ENCODE peak calls at places on chromosomes 11 and 22, in four cellular contexts. P is heart right ventricle, J is tibial artery, H is lower lobe of right lung. L is an unnamed sample.
A peak's percentile ranks its signal among the peaks of the same experiment; 100 is the strongest.

GRCh38 chr22:20031732-20032406 is 11.0 kb downstream of the TANGO2 start:
- DNase-seq in P (no peak), J (no peak), H (no peak), L (no peak)

GRCh38 chr11:18676803-18677202 is 21.8 kb upstream of the TMEM86A start:
- DNase-seq in P (no peak), J (no peak), H (no peak), L (no peak)

GRCh38 chr11:129372609-129373488 is 2.8 kb upstream of the BARX2 start:
- DNase-seq in P (no peak), J (no peak), H (peak; percentile 24), L (no peak)

GRCh38 chr11:8086001-8086479 is 5.0 kb downstream of the TUB start:
- DNase-seq in P (peak; percentile 29), J (no peak), H (no peak), L (no peak)

GRCh38 chr11:73085189-73085875 is 56.8 kb downstream of the FCHSD2 start:
- DNase-seq in P (peak; percentile 17), J (no peak), H (no peak), L (no peak)

GRCh38 chr11:123195182-123196059 is at the start of gene CLMP:
- DNase-seq in P (no peak), J (peak; percentile 58), H (no peak), L (peak; percentile 45)

GRCh38 chr11:72696866-72697428 is 22.7 kb upstream of the PDE2A start:
- DNase-seq in P (no peak), J (no peak), H (no peak), L (no peak)

GRCh38 chr11:113090716-113091577 is 129.7 kb downstream of the NCAM1 start:
- DNase-seq in P (no peak), J (no peak), H (no peak), L (no peak)

GRCh38 chr22:44127353-44127752 is 53.4 kb upstream of the PARVG start:
- DNase-seq in P (peak; percentile 41), J (peak; percentile 35), H (peak; percentile 41), L (no peak)

GRCh38 chr11:83092488-83093384 is 21.0 kb upstream of the RAB30 start:
- DNase-seq in P (no peak), J (no peak), H (no peak), L (no peak)

GRCh38 chr11:1434941-1435340 is 45.2 kb downstream of the BRSK2 start:
- DNase-seq in P (no peak), J (no peak), H (no peak), L (no peak)

GRCh38 chr22:34000879-34001526 is 80.7 kb upstream of the LARGE1 start:
- DNase-seq in P (no peak), J (no peak), H (no peak), L (no peak)

GRCh38 chr11:94500181-94500580 is 6.4 kb downstream of the ANKRD49 start:
- DNase-seq in P (no peak), J (no peak), H (no peak), L (no peak)

GRCh38 chr11:126337472-126338241 is 17.8 kb upstream of the ST3GAL4 start:
- DNase-seq in P (no peak), J (peak; percentile 18), H (no peak), L (no peak)

GRCh38 chr11:114262681-114263509 is 33.3 kb upstream of the NNMT start:
- DNase-seq in P (peak; percentile 43), J (no peak), H (no peak), L (no peak)

GRCh38 chr11:59822989-59823566 is 12.5 kb upstream of the MRPL16 start:
- DNase-seq in P (peak; percentile 52), J (no peak), H (no peak), L (no peak)

GRCh38 chr11:44097821-44098220 is 2.3 kb downstream of the EXT2 start:
- DNase-seq in P (no peak), J (no peak), H (no peak), L (no peak)

DNA sequence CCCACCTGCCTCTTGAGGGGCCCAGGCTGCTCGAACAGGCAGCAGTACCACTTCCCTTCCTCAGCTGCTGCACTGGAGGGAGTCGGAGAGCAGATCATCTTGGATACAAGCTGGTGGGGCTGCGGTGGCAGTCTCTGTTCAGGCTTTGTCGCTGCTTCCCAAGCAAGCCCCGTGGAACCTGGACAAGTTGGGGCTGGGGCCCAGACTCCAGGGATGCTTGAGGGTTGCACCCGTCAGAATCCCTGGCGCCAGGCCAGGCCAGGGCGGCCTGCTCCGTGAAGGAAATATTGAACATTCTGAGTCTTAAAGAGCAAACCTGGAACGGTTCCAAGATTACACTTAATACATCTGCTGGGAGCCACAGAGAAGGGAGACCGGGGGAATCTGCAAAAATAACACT is 310.1 kb upstream of the SORL1-AS1 start:
- DNase-seq in P (no peak), J (no peak), H (no peak), L (no peak)
- H3K4me1 ChIP-seq in P (no peaks in the 10 kb centered on the region), J (peaks cover 4% of the 10 kb centered on the region), H (no peaks in the 10 kb centered on the region), L (no peaks in the 10 kb centered on the region)

GRCh38 chr11:35146074-35146521 is 7.1 kb downstream of the CD44 start:
- DNase-seq in P (no peak), J (no peak), H (no peak), L (no peak)

GRCh38 chr11:35144811-35145210 is 5.8 kb downstream of the CD44 start:
- DNase-seq in P (no peak), J (no peak), H (no peak), L (peak; percentile 81)

GRCh38 chr11:35144103-35144741 is 5.3 kb downstream of the CD44 start:
- DNase-seq in P (no peak), J (no peak), H (no peak), L (peak; percentile 78)

GRCh38 chr11:35146711-35147110 is 7.7 kb downstream of the CD44 start:
- DNase-seq in P (no peak), J (no peak), H (no peak), L (no peak)

GRCh38 chr11:35145249-35145648 is 6.3 kb downstream of the CD44 start:
- DNase-seq in P (no peak), J (no peak), H (no peak), L (peak; percentile 92)
- H3K4me1 ChIP-seq in P (no peaks in the 10 kb centered on the region), J (no peaks in the 10 kb centered on the region), H (peaks cover 91% of the 10 kb centered on the region), L (peaks cover 70% of the 10 kb centered on the region)

DNA sequence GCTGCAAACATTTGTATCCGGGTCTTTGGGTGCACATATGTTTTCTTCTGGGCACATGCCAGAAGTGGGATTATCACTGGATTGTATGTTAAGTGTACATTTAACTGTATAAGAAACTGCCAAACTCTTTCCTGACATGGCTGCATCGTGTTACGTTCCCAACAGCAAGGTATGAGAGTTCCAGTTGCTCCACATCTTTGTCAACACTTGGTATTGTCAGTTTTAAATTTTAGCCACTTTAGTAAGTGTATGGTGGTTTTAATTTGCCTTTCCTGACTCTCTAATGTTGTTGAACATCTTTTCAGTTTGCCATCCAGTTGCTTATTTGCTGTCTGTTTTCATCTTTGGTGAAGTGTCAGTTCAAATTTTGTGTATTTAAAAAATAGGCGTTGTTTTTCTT is 22.5 kb upstream of the SMIM38 start:
- DNase-seq in P (no peak), J (no peak), H (no peak), L (no peak)
- H3K4me1 ChIP-seq in P (peaks cover 15% of the 10 kb centered on the region), J (peaks cover 6% of the 10 kb centered on the region), H (peaks cover 7% of the 10 kb centered on the region), L (peaks cover 64% of the 10 kb centered on the region)

GRCh38 chr11:130545449-130546072 is 97.1 kb downstream of the ADAMTS15 start:
- DNase-seq in P (no peak), J (no peak), H (no peak), L (no peak)
- H3K4me1 ChIP-seq in P (no peaks in the 10 kb centered on the region), J (no peaks in the 10 kb centered on the region), H (peaks cover 11% of the 10 kb centered on the region), L (no peaks in the 10 kb centered on the region)

GRCh38 chr22:37926358-37926757 is 20.3 kb downstream of the MICALL1 start:
- DNase-seq in P (no peak), J (no peak), H (no peak), L (no peak)

GRCh38 chr22:37925311-37925710 is 19.2 kb downstream of the MICALL1 start:
- DNase-seq in P (no peak), J (no peak), H (no peak), L (no peak)

GRCh38 chr22:37929390-37929789 is 23.3 kb downstream of the MICALL1 start:
- DNase-seq in P (no peak), J (no peak), H (no peak), L (no peak)

GRCh38 chr22:37925767-37926166 is 19.7 kb downstream of the MICALL1 start:
- DNase-seq in P (no peak), J (no peak), H (no peak), L (no peak)

DNA sequence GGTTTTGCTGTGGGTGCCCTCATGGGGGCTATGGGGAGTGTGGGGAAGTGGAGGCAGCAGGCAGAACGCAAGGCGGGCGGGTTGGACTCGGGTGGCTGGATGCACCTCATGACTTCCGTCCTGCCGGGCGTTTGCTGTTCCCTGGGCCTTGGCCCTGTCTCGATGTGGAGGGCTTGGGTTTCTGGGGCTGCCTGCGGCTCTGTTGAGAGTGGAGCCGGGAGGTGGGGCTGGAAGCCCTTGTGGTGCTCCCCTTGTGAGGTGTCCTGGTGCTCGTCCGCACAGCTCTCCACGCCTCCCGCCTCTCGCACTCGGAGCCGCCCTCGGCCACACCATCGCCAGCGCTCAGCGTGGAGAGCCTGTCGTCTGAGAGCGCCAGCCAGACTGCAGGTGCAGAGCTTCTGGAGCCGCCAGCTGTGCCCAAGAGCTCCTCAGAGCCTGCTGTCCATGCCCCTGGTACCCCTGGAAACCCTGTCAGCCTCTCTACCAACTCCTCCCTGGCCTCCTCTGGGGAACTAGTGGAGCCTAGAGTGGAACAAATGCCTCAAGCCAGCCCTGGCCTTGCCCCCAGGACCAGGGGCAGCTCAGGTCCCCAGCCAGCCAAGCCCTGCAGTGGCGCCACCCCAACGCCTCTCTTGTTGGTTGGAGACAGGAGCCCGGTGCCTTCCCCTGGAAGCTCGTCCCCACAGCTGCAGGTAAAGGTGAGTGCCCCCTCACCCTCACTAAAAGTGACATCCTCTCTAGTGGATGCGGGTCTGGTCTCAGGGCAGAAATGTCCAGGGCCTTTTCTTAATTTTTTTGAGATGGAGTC is 21.2 kb downstream of the MICALL1 start:
- DNase-seq in P (no peak), J (no peak), H (no peak), L (no peak)
- H3K4me1 ChIP-seq in P (no peaks in the 10 kb centered on the region), J (no peaks in the 10 kb centered on the region), H (peaks cover 21% of the 10 kb centered on the region), L (peaks cover 6% of the 10 kb centered on the region)

DNA sequence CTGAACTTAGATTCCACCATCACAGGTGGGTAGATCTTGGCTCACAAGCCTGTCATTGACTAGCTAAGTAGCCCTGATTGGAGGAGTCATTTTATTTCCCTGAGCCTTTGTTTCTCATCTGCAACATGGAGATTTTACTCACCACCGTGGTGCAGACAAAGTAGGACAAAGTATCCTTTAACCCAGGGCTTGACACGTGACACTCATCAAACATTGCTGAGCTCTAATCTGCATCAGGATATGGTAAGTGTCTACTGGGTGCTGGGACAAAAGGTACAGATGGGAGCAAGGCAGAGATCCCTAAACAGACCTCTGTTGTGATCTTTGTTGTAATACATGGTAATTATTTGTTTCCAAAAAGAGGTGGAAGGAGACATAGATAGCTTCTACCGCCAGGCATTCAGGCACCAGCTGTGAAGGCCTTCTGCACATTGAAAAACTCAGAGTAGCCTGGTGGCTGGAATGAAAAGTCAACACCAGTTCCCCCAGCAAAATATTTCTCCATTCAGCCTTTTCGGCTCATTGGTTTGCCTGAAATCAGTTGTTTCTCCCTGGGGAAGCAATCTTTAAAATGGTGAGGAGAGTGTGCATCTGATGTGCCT is 18.3 kb upstream of the MICAL2 start:
- DNase-seq in P (no peak), J (peak; percentile 16), H (no peak), L (no peak)
- H3K4me1 ChIP-seq in P (peaks cover 51% of the 10 kb centered on the region), J (no peaks in the 10 kb centered on the region), H (peaks cover 60% of the 10 kb centered on the region), L (peaks cover 34% of the 10 kb centered on the region)